ENCODE peak calls at places on chromosomes 4 and X, in five cellular contexts. I is MCF 10A; Q is left kidney; A is activated T-helper 1 cell treated with anti-CD3 and anti-CD28 coated beads, Interleukin-12 subunit alpha, Interleukin-12 subunit beta, Interleukin-2, Interleukin-4 antibody, amounts not matched to agents 30 ng/mL and 10 ng/mL and 1 ng/mL, durations not matched to agents 14 hours and 24 hours and 36 hours; M is renal cortical epithelial cell. K is an unnamed sample.

GRCh38 chr4:68267433-68267944 is 22.0 kb upstream of the TMPRSS11B start:
- DNase-seq in M (peak), I (no peak), Q (no peak), A (no peak), K (peak)

GRCh38 chr4:100848865-100849264 is 331.0 kb upstream of the EMCN start:
- DNase-seq in I (peak), A (no peak), Q (no peak), M (no peak), K (peak)

GRCh38 chr4:75653845-75654503 is 19.2 kb downstream of the G3BP2 start:
- DNase-seq in Q (peak), M (peak), A (no peak), I (peak), K (peak)

GRCh38 chrX:68112321-68112720 is 321.0 kb downstream of the OPHN1 start:
- DNase-seq in A (no peak), Q (peak), M (no peak), I (no peak), K (peak)

GRCh38 chr4:4398430-4398829 is 11.5 kb downstream of the NSG1 start:
- DNase-seq in Q (no peak), A (no peak), M (no peak), I (no peak), K (no peak)

GRCh38 chrX:24153175-24153795 is 3.8 kb downstream of the ZFX start:
- DNase-seq in Q (no peak), I (peak), M (no peak), A (no peak), K (no peak)

GRCh38 chr4:131091896-131092295 is 1995.9 kb downstream of the C4orf33 start:
- DNase-seq in I (peak), A (no peak), M (peak), Q (peak), K (peak)

GRCh38 chrX:23785564-23785963 is 2.6 kb downstream of the SAT1 start:
- DNase-seq in Q (no peak), I (no peak), M (no peak), A (no peak), K (no peak)

GRCh38 chr4:57231781-57232180 is 121.6 kb upstream of the IGFBP7 start:
- DNase-seq in A (no peak), Q (peak), M (peak), I (no peak), K (peak)